ENCODE peak calls at places on chromosomes 4 and X, in four cellular contexts. A is tibial artery, H is mammary epithelial cell, I is epithelial cell of proximal tubule. L is an unnamed sample.

GRCh38 chrX:1327651-1328304 is 8.8 kb upstream of the IL3RA start:
- DNase-seq in A (no peak), H (no peak), I (no peak), L (no peak)

GRCh38 chr4:40367451-40367850 is 32.3 kb downstream of the CHRNA9 start:
- DNase-seq in A (no peak), H (no peak), I (no peak), L (no peak)

GRCh38 chrX:30702736-30703135 is 49.5 kb downstream of the GK start:
- DNase-seq in A (no peak), H (no peak), I (no peak), L (no peak)

GRCh38 chr4:1191621-1192020 is 19.2 kb upstream of the SPON2 start:
- DNase-seq in A (peak; percentile 18), H (no peak), I (no peak), L (no peak)

GRCh38 chr4:185293202-185293601 is 83.8 kb downstream of the SNX25 start:
- DNase-seq in A (no peak), H (no peak), I (no peak), L (no peak)

GRCh38 chr4:141455651-141456050 is 180.7 kb upstream of the IL15 start:
- DNase-seq in A (no peak), H (peak; percentile 85), I (peak; percentile 10), L (no peak)

GRCh38 chrX:17397074-17397473 is 22.1 kb downstream of the NHS start:
- DNase-seq in A (no peak), H (peak; percentile 73), I (no peak), L (peak; percentile 57)

GRCh38 chr4:109739547-109739946 is 9.7 kb upstream of the PLA2G12A start:
- DNase-seq in A (no peak), H (peak; percentile 19), I (no peak), L (no peak)

GRCh38 chr4:108834167-108834566 is 71.3 kb upstream of the ETNPPL start:
- DNase-seq in A (no peak), H (peak; percentile 88), I (no peak), L (peak; percentile 19)

GRCh38 chr4:69708211-69708610 is 52.2 kb downstream of the SULT1B1 start:
- DNase-seq in A (no peak), H (no peak), I (no peak), L (no peak)

GRCh38 chr4:189981970-189982369 is 41.3 kb downstream of the FRG1 start:
- DNase-seq in A (no peak), H (no peak), I (no peak), L (no peak)

GRCh38 chr4:13777341-13777740 is 149.8 kb upstream of the BOD1L1 start:
- DNase-seq in A (no peak), H (no peak), I (no peak), L (no peak)

GRCh38 chr4:156820931-156821330 is 150.7 kb downstream of the PDGFC start:
- DNase-seq in A (no peak), H (no peak), I (no peak), L (no peak)

GRCh38 chr4:125322363-125322730 is 7.6 kb downstream of the FAT4 start:
- DNase-seq in A (no peak), H (peak; percentile 14), I (no peak), L (no peak)

GRCh38 chr4:106315968-106316772 is at the start of the genes AIMP1 and TBCK:
- DNase-seq in A (peak; percentile 91), H (peak; percentile 85), I (peak; percentile 72), L (peak; percentile 64)

GRCh38 chrX:22577181-22577580 is 304.5 kb downstream of the CBLL2 start:
- DNase-seq in A (no peak), H (peak; percentile 74), I (peak; percentile 25), L (peak; percentile 49)

GRCh38 chr4:99722006-99722405 is 64.4 kb upstream of the C4orf54 start:
- DNase-seq in A (no peak), H (peak; percentile 28), I (peak; percentile 66), L (no peak)

GRCh38 chr4:67545996-67546356 is 673 bp upstream of the CENPC start:
- DNase-seq in A (no peak), H (no peak), I (no peak), L (no peak)

GRCh38 chr4:8553216-8553615 is 27.0 kb upstream of the GPR78 start:
- DNase-seq in A (no peak), H (no peak), I (no peak), L (no peak)

GRCh38 chr4:153618831-153619230 is 65.2 kb upstream of the TLR2 start:
- DNase-seq in A (no peak), H (no peak), I (no peak), L (no peak)

GRCh38 chr4:95742872-95743271 is 97.0 kb upstream of the PDHA2 start:
- DNase-seq in A (no peak), H (no peak), I (no peak), L (no peak)

GRCh38 chr4:52618795-52619590 is 40.1 kb downstream of the USP46 start:
- DNase-seq in A (no peak), H (no peak), I (no peak), L (no peak)

GRCh38 chr4:118270492-118270891 is 82.3 kb downstream of the PRSS12 start:
- DNase-seq in A (no peak), H (peak; percentile 30), I (no peak), L (no peak)

GRCh38 chr4:151921371-151921770 is 160.6 kb upstream of the GATB start:
- DNase-seq in A (no peak), H (no peak), I (no peak), L (no peak)

GRCh38 chr4:114263233-114263632 is 283.8 kb upstream of the ARSJ start:
- DNase-seq in A (no peak), H (peak; percentile 54), I (no peak), L (no peak)

GRCh38 chr4:162506253-162506652 is 342.5 kb upstream of the FSTL5 start:
- DNase-seq in A (no peak), H (no peak), I (no peak), L (no peak)

GRCh38 chrX:72101597-72102037 is 30.1 kb downstream of the RTL5 start:
- DNase-seq in A (no peak), H (no peak), I (no peak), L (no peak)

GRCh38 chr4:71130827-71131603 is 137.6 kb downstream of the DCK start:
- DNase-seq in A (no peak), H (no peak), I (peak; percentile 36), L (no peak)

GRCh38 chrX:56281789-56282188 is 49.6 kb downstream of the KLF8 start:
- DNase-seq in A (no peak), H (peak; percentile 5), I (no peak), L (no peak)

GRCh38 chr4:16597829-16598228 is 300.6 kb downstream of the LDB2 start:
- DNase-seq in A (no peak), H (no peak), I (no peak), L (no peak)

GRCh38 chrX:40570346-40571093 is 10.2 kb upstream of the ATP6AP2 start:
- DNase-seq in A (no peak), H (no peak), I (no peak), L (no peak)

GRCh38 chr4:108361886-108362285 is 193.2 kb upstream of the LEF1 start:
- DNase-seq in A (no peak), H (no peak), I (no peak), L (no peak)